ENCODE peak calls at places on chromosome 18, in five cellular contexts. R, M, S, H and F are unnamed samples.

GRCh38 chr18:35588995-35589394 is 7.5 kb downstream of the GALNT1 start:
- DNase-seq in R (no peak), M (no peak), S (no peak), H (no peak), F (no peak)

GRCh38 chr18:48838921-48839818 is 111.6 kb downstream of the SMAD7 start:
- DNase-seq in R (no peak), M (no peak), S (peak), H (no peak), F (no peak)

GRCh38 chr18:49886891-49887764 is 73.8 kb upstream of the ACAA2 start:
- DNase-seq in R (no peak), M (peak), S (no peak), H (no peak), F (no peak)

GRCh38 chr18:48340502-48340901 is 68.7 kb downstream of the ZBTB7C start:
- DNase-seq in R (no peak), M (no peak), S (no peak), H (no peak), F (no peak)

GRCh38 chr18:79380816-79381806 is 14.6 kb upstream of the NFATC1 start:
- DNase-seq in R (peak), M (no peak), S (peak), H (peak), F (no peak)

GRCh38 chr18:37987901-37988300 is 422.3 kb upstream of the CELF4 start:
- DNase-seq in R (no peak), M (no peak), S (no peak), H (no peak), F (no peak)

GRCh38 chr18:60259052-60259681 is 113.4 kb downstream of the MC4R start:
- DNase-seq in R (no peak), M (no peak), S (peak), H (no peak), F (no peak)

GRCh38 chr18:69590150-69590549 is 189.5 kb downstream of the DOK6 start:
- DNase-seq in R (no peak), M (no peak), S (peak), H (no peak), F (no peak)

GRCh38 chr18:1541478-1541877 is 636.8 kb downstream of the ADCYAP1 start:
- DNase-seq in R (no peak), M (no peak), S (no peak), H (no peak), F (no peak)

GRCh38 chr18:8814206-8814605 is 108.8 kb downstream of the MTCL1 start:
- DNase-seq in R (no peak), M (no peak), S (peak), H (no peak), F (no peak)

GRCh38 chr18:10041180-10041579 is 127.4 kb downstream of the VAPA start:
- DNase-seq in R (no peak), M (no peak), S (peak), H (no peak), F (no peak)

GRCh38 chr18:41745166-41746049 is 209.6 kb upstream of the PIK3C3 start:
- DNase-seq in R (peak), M (no peak), S (peak), H (no peak), F (no peak)

GRCh38 chr18:23391156-23391555 is 61.9 kb upstream of the RIOK3 start:
- DNase-seq in R (no peak), M (no peak), S (no peak), H (no peak), F (no peak)

GRCh38 chr18:11859903-11860407 is 8.7 kb downstream of the CHMP1B start:
- DNase-seq in R (peak), M (peak), S (peak), H (peak), F (no peak)

GRCh38 chr18:23671564-23671963 is 8.9 kb upstream of the ANKRD29 start:
- DNase-seq in R (no peak), M (no peak), S (no peak), H (no peak), F (no peak)

GRCh38 chr18:10713400-10713799 is 187.6 kb downstream of the NAPG start:
- DNase-seq in R (no peak), M (no peak), S (no peak), H (no peak), F (no peak)

GRCh38 chr18:68498185-68498584 is 216.7 kb downstream of the TMX3 start:
- DNase-seq in R (no peak), M (no peak), S (no peak), H (no peak), F (no peak)

GRCh38 chr18:79528846-79529245 is 133.1 kb downstream of the NFATC1 start:
- DNase-seq in R (peak), M (peak), S (peak), H (peak), F (no peak)

GRCh38 chr18:55478301-55478660 is 109.7 kb downstream of the TCF4 start:
- DNase-seq in R (no peak), M (no peak), S (peak), H (no peak), F (no peak)

GRCh38 chr18:34158881-34159690 is 65.6 kb downstream of the NOL4 start:
- DNase-seq in R (no peak), M (no peak), S (peak), H (no peak), F (no peak)

GRCh38 chr18:24942144-24942543 is 409.8 kb downstream of the ZNF521 start:
- DNase-seq in R (no peak), M (no peak), S (no peak), H (no peak), F (no peak)

GRCh38 chr18:10476430-10476829 is 22.0 kb downstream of the APCDD1 start:
- DNase-seq in R (no peak), M (no peak), S (peak), H (no peak), F (no peak)

GRCh38 chr18:60120231-60120630 is 220.4 kb downstream of the PMAIP1 start:
- DNase-seq in R (no peak), M (no peak), S (no peak), H (peak), F (no peak)

GRCh38 chr18:24514439-24514838 is 54.0 kb downstream of the HRH4 start:
- DNase-seq in R (peak), M (peak), S (peak), H (peak), F (no peak)

GRCh38 chr18:49016648-49017539 is 66.1 kb upstream of the SMAD7 start:
- DNase-seq in R (peak), M (peak), S (peak), H (peak), F (no peak)

GRCh38 chr18:79869591-79870368 is 72.0 kb downstream of the KCNG2 start:
- DNase-seq in R (no peak), M (no peak), S (no peak), H (no peak), F (no peak)

GRCh38 chr18:3107740-3108151 is 94.8 kb upstream of the LPIN2 start:
- DNase-seq in R (no peak), M (no peak), S (no peak), H (no peak), F (no peak)

GRCh38 chr18:46622999-46623398 is 34.0 kb downstream of the LOXHD1 start:
- DNase-seq in R (peak), M (no peak), S (peak), H (no peak), F (peak)

DNA sequence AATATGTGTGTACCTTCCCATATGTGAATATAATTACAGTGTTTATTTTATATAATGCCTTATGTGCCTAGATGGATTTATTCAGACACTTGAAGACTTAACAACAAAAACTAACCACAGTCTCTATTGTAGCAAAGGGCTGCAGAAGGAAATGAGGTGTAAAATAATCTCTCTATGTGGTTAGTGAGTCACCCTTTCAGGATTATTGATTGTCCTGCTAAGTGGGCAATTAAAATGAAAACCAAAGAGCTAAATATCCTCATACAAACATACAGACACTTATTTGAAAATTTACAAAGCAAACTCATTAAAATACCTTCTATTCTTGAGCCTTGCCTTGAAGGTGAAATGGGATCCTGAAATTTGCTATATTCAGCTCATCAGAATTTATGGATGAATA is 27.7 kb upstream of the DCC start:
- DNase-seq in R (no peak), M (no peak), S (no peak), H (no peak), F (no peak)
- TF ChIP-seq CEBPB in R (no peak), M (no peak), S (no peak), H (no peak), F (no peak)

DNA sequence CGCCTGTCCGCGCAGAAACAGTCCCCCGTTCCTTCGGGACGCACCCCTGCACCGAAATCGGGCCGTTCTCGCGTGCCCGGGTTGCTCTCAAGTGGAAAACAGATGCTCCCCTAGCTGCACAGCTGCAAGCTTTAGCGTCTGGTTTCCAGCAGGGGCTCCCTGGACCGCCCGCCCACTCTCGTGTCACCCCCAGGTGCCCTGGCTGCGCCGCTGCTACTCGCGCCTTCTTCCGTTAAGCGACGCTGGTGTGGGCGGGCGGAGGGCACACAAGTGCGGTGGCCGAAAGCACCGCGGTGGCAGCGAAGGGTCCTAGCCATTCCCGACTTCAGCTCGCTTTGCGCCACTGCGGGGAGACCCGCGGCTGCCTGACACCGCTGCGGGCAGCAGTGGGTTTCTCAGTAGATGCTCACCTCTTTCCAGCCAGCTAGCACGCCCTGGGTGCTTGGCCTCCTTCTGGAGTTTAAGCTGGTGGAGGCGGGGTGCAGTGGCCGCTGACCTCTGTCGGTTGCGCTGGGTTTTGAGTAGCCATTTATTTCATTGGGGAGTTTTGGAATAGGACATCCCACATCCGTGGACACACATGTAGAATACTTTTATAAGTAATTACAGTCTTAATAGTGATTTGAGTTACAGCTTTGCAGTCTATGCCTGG is 806 bp downstream of the ZNF407 start:
- DNase-seq in R (peak), M (peak), S (peak), H (peak), F (no peak)
- TF ChIP-seq POLR2A in R (no peak), M (peak), S (no peak), H (no peak), F (peak)

GRCh38 chr18:6249788-6250187 is 164.9 kb downstream of the L3MBTL4 start:
- DNase-seq in R (no peak), M (no peak), S (no peak), H (no peak), F (no peak)
- TF ChIP-seq CEBPB in R (no peak), M (no peak), S (no peak), H (no peak), F (no peak)

GRCh38 chr18:13613591-13614317 is 112.6 kb downstream of the FAM210A start:
- DNase-seq in R (no peak), M (no peak), S (no peak), H (no peak), F (no peak)

GRCh38 chr18:13613099-13613498 is 113.3 kb downstream of the FAM210A start:
- DNase-seq in R (no peak), M (no peak), S (no peak), H (no peak), F (no peak)

GRCh38 chr18:13611616-13612110 is 114.7 kb downstream of the FAM210A start:
- DNase-seq in R (no peak), M (no peak), S (peak), H (no peak), F (no peak)

GRCh38 chr18:13611058-13611615 is 115.2 kb downstream of the FAM210A start:
- DNase-seq in R (no peak), M (no peak), S (peak), H (no peak), F (no peak)

GRCh38 chr18:13612111-13612997 is 114.0 kb downstream of the FAM210A start:
- DNase-seq in R (no peak), M (no peak), S (no peak), H (no peak), F (peak)
- TF ChIP-seq POLR2A in R (no peak), M (no peak), S (no peak), H (no peak), F (peak)

DNA sequence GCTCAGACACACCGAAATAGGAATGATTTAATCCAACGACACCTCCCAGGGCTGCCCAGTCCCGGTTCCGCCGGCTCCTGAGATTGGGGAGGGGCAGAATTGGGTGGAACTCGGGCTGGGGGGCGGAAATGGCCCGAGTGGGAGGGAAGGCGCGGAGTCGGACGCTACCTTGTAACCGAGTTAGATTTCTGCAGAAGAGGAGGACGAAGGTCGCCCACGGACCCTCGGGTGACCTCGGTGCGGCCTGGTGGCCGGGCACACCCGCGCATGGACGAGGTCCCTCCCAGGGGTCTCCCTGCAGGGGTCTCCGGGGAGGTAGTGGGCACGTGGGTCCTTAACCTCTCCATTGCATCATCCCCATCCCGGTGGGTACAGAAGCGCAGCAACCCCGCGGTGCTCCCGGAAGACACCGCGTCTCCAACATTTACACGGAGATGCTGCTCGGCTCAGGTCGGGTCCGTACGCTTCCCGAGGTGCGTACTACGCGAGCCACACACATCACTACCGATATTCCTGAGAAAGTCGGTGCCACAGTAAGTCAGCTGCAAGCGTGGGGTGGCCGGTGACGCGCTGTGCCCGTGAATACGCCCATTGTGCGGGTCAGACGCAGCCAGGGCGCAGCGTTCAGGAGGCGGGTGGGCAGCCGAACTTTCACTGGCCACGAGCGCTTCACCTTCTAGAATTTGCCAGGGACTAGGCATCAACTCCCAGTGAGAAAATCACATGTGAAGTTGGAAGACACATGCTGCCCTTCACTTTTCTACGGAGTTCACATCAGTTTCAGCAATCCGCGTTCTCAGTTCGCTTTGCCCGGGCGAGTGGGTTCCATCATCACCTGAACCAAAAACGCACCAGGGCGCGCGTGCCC is 3.0 kb downstream of the ZNF516 start:
- DNase-seq in R (peak), M (no peak), S (peak), H (no peak), F (no peak)
- TF ChIP-seq CEBPB in R (no peak), M (no peak), S (peak), H (no peak), F (no peak)

GRCh38 chr18:76493213-76494107 is 1.6 kb downstream of the ZNF516 start:
- DNase-seq in R (peak), M (no peak), S (peak), H (peak), F (no peak)

GRCh38 chr18:76490701-76491171 is 4.3 kb downstream of the ZNF516 start:
- DNase-seq in R (no peak), M (no peak), S (peak), H (no peak), F (no peak)

GRCh38 chr18:76491436-76491800 is 3.6 kb downstream of the ZNF516 start:
- DNase-seq in R (peak), M (no peak), S (peak), H (peak), F (no peak)

GRCh38 chr18:76494181-76494540 is 881 bp downstream of the ZNF516 start:
- DNase-seq in R (no peak), M (no peak), S (peak), H (no peak), F (no peak)

GRCh38 chr18:76492669-76493212 is 2.3 kb downstream of the ZNF516 start:
- DNase-seq in R (peak), M (peak), S (peak), H (peak), F (peak)
- TF ChIP-seq POLR2A in R (peak), M (peak), S (no peak), H (no peak), F (no peak)

DNA sequence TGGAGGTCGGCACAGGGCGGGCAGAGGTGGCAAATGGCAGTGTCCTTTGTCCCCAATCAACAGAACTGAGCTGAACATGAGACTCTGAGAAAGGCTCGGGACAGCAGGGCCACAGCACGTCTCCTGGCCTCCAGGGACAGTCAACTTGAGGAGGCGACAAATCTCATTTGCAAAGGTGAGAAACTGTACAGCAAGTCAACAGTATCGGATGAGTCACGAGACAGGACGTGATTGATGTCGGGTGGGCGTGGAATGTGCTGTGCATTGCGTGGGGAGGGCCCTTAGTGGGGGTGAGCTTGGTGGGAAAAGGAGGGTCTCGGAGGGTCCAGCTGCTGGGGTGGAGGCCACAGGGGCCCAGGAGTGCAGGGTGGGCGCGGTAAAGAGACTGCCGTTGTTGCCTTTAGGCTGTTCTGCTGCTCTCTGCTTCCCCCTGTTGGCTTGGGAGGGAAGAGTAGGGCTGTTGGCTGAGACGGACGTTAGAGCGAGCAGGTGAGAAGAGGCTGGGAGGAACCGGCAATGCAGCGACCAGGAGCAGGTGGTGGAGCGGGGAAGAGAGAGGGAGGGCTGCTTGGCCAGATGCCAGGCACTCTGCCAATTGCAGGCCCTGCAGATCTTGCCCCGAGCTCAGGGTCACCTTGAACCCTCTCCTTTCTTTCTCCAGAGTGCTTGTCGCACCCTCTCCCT is 164.3 kb downstream of the BCL2 start:
- DNase-seq in R (peak), M (peak), S (no peak), H (peak), F (peak)
- TF ChIP-seq CEBPB in R (no peak), M (no peak), S (no peak), H (no peak), F (no peak)

GRCh38 chr18:36608107-36608506 is 220.7 kb downstream of the TPGS2 start:
- DNase-seq in R (no peak), M (no peak), S (no peak), H (no peak), F (no peak)
- TF ChIP-seq POLR2A in R (no peak), M (no peak), S (no peak), H (no peak), F (no peak)